ENCODE peak calls at places on chromosomes 7 and 10, in eight cellular contexts. One of them, this sample, is unnamed.

GRCh38 chr10:3877092-3878000 is 92.3 kb upstream of the KLF6 start:
- DNase-seq in HCT116: no peak
- DNase-seq in SK-N-SH: no peak
- DNase-seq in upper lobe of left lung: no peak
- DNase-seq in stomach: no peak
- DNase-seq in suprapubic skin: no peak
- DNase-seq in HL-60: no peak
- DNase-seq in Panc1: no peak
- DNase-seq in this sample: no peak

GRCh38 chr7:1856161-1856965 is 186.3 kb downstream of the ELFN1 start:
- DNase-seq in HCT116: no peak
- DNase-seq in SK-N-SH: peak; percentile 87
- DNase-seq in upper lobe of left lung: peak; percentile 72
- DNase-seq in stomach: no peak
- DNase-seq in suprapubic skin: peak; percentile 63
- DNase-seq in HL-60: no peak
- DNase-seq in Panc1: no peak
- DNase-seq in this sample: no peak

GRCh38 chr7:142873281-142873784 is 12.2 kb downstream of the TRPV6 start:
- DNase-seq in HCT116: peak; percentile 28
- DNase-seq in SK-N-SH: peak; percentile 67
- DNase-seq in upper lobe of left lung: no peak
- DNase-seq in stomach: peak; percentile 50
- DNase-seq in suprapubic skin: peak; percentile 66
- DNase-seq in HL-60: peak; percentile 32
- DNase-seq in Panc1: no peak
- DNase-seq in this sample: peak; percentile 67

GRCh38 chr10:120833222-120833928 is 17.8 kb upstream of the WDR11 start:
- DNase-seq in HCT116: no peak
- DNase-seq in SK-N-SH: no peak
- DNase-seq in upper lobe of left lung: no peak
- DNase-seq in stomach: no peak
- DNase-seq in suprapubic skin: no peak
- DNase-seq in HL-60: no peak
- DNase-seq in Panc1: no peak
- DNase-seq in this sample: no peak

GRCh38 chr7:78019457-78020130 is 221.0 kb downstream of the PHTF2 start:
- DNase-seq in HCT116: peak; percentile 23
- DNase-seq in SK-N-SH: peak; percentile 99
- DNase-seq in upper lobe of left lung: peak; percentile 94
- DNase-seq in stomach: peak; percentile 88
- DNase-seq in suprapubic skin: peak; percentile 96
- DNase-seq in HL-60: peak; percentile 27
- DNase-seq in Panc1: no peak
- DNase-seq in this sample: peak; percentile 69

GRCh38 chr7:69374036-69374420 is 224.2 kb upstream of the AUTS2 start:
- DNase-seq in HCT116: no peak
- DNase-seq in SK-N-SH: no peak
- DNase-seq in upper lobe of left lung: no peak
- DNase-seq in stomach: no peak
- DNase-seq in suprapubic skin: no peak
- DNase-seq in HL-60: no peak
- DNase-seq in Panc1: no peak
- DNase-seq in this sample: no peak

GRCh38 chr10:30353851-30354250 is 4.8 kb upstream of the MTPAP start:
- DNase-seq in HCT116: no peak
- DNase-seq in SK-N-SH: no peak
- DNase-seq in upper lobe of left lung: no peak
- DNase-seq in stomach: no peak
- DNase-seq in suprapubic skin: no peak
- DNase-seq in HL-60: no peak
- DNase-seq in Panc1: no peak
- DNase-seq in this sample: no peak

GRCh38 chr7:33351709-33352108 is 222.3 kb downstream of the BBS9 start:
- DNase-seq in HCT116: no peak
- DNase-seq in SK-N-SH: no peak
- DNase-seq in upper lobe of left lung: no peak
- DNase-seq in stomach: no peak
- DNase-seq in suprapubic skin: no peak
- DNase-seq in HL-60: no peak
- DNase-seq in Panc1: no peak
- DNase-seq in this sample: no peak

GRCh38 chr7:98196706-98197605 is 14.3 kb upstream of the BHLHA15 start:
- DNase-seq in HCT116: no peak
- DNase-seq in SK-N-SH: no peak
- DNase-seq in upper lobe of left lung: no peak
- DNase-seq in stomach: no peak
- DNase-seq in suprapubic skin: peak; percentile 54
- DNase-seq in HL-60: no peak
- DNase-seq in Panc1: no peak
- DNase-seq in this sample: no peak

GRCh38 chr7:12440229-12440628 is 36.6 kb upstream of the VWDE start:
- DNase-seq in HCT116: no peak
- DNase-seq in SK-N-SH: no peak
- DNase-seq in upper lobe of left lung: no peak
- DNase-seq in stomach: no peak
- DNase-seq in suprapubic skin: no peak
- DNase-seq in HL-60: no peak
- DNase-seq in Panc1: no peak
- DNase-seq in this sample: no peak

GRCh38 chr10:131849591-131850489 is 51.0 kb upstream of the PPP2R2D start:
- DNase-seq in HCT116: no peak
- DNase-seq in SK-N-SH: no peak
- DNase-seq in upper lobe of left lung: peak; percentile 67
- DNase-seq in stomach: no peak
- DNase-seq in suprapubic skin: peak; percentile 67
- DNase-seq in HL-60: no peak
- DNase-seq in Panc1: no peak
- DNase-seq in this sample: no peak

GRCh38 chr7:5598769-5599371 is 175.2 kb upstream of the TNRC18 start:
- DNase-seq in HCT116: no peak
- DNase-seq in SK-N-SH: peak; percentile 47
- DNase-seq in upper lobe of left lung: peak; percentile 69
- DNase-seq in stomach: no peak
- DNase-seq in suprapubic skin: peak; percentile 77
- DNase-seq in HL-60: no peak
- DNase-seq in Panc1: no peak
- DNase-seq in this sample: no peak

GRCh38 chr10:64426745-64427144 is 905.5 kb downstream of the REEP3 start:
- DNase-seq in HCT116: no peak
- DNase-seq in SK-N-SH: no peak
- DNase-seq in upper lobe of left lung: no peak
- DNase-seq in stomach: no peak
- DNase-seq in suprapubic skin: no peak
- DNase-seq in HL-60: no peak
- DNase-seq in Panc1: no peak
- DNase-seq in this sample: no peak

GRCh38 chr10:20091698-20092097 is 275.5 kb downstream of the PLXDC2 start:
- DNase-seq in HCT116: no peak
- DNase-seq in SK-N-SH: no peak
- DNase-seq in upper lobe of left lung: no peak
- DNase-seq in stomach: no peak
- DNase-seq in suprapubic skin: no peak
- DNase-seq in HL-60: no peak
- DNase-seq in Panc1: no peak
- DNase-seq in this sample: no peak

GRCh38 chr7:47945261-47946015 is 2.8 kb downstream of the PKD1L1 start:
- DNase-seq in HCT116: peak; percentile 51
- DNase-seq in SK-N-SH: peak; percentile 74
- DNase-seq in upper lobe of left lung: no peak
- DNase-seq in stomach: peak; percentile 87
- DNase-seq in suprapubic skin: peak; percentile 88
- DNase-seq in HL-60: no peak
- DNase-seq in Panc1: peak; percentile 22
- DNase-seq in this sample: peak; percentile 43

DNA sequence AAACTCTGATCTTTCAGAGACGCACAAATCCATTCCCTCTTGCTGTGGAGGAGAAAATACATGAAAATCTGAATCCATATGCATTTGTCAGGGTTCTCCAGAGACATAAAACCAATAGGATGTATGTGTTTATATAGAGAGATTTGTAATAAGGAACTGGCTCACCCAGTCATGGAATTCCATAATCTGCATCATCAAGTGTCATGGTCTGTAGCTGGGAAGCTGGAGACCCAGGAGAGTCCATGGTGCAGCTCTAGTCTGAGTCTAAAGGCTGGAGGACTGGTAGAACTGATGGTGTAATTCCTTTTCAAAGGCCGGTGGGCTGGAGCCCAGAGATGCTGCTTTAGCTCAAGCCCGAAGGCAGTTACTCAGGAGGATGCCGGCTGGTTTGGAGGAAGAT is 134.0 kb downstream of the TCF7L2 start:
- DNase-seq in HCT116: no peak
- DNase-seq in SK-N-SH: no peak
- DNase-seq in upper lobe of left lung: no peak
- DNase-seq in stomach: no peak
- DNase-seq in suprapubic skin: no peak
- DNase-seq in HL-60: no peak
- DNase-seq in Panc1: no peak
- DNase-seq in this sample: no peak
- TF ChIP-seq POLR2AphosphoS5 in HCT116: no peak
- TF ChIP-seq POLR2AphosphoS5 in SK-N-SH: no peak
- TF ChIP-seq POLR2AphosphoS5 in upper lobe of left lung: no peak
- TF ChIP-seq POLR2AphosphoS5 in stomach: no peak
- TF ChIP-seq POLR2AphosphoS5 in suprapubic skin: no peak
- TF ChIP-seq POLR2AphosphoS5 in HL-60: no peak
- TF ChIP-seq POLR2AphosphoS5 in Panc1: no peak
- TF ChIP-seq POLR2AphosphoS5 in this sample: no peak

DNA sequence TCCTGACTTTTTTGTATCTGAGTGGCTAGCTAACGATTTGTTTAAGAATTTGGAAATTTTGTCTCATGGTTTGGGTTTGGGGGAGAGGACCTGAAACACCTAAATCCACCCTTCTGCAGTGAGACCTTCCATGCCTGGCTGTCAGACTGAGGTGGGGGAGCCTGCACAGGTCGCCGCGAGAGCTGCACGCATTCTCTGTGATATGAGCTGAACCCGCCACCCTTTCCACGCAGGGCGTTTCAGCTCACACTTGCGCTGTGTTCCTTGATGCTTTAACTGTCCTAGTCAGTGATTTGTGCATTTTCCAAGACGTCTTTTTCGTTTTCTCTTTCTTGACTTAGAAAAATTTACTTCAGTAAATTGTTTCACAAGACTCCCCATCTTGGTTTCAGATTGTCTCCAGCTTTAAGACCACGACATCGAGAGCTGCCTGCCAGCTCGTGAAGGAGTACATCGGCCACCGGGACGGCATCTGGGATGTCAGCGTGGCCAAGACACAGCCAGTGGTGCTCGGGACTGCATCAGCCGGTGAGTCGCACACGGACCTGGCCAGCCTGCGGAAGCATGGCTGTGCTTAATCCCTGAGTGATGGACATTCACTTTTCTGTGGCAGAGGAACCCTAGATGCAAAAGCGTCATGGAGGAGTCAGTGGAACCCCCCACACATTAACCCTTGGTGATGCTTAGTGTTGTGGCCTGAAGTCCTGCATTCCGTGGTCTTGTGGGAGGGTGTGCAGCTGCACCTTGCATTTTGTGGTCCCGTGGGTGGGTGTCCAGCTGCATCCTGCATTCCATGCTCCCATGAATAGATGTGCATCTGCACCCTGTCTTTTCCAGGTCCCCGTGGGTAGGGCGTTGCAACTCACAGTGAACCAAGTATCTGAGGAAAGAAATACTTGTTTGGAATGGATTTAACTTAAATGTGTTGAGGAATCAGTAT is 28.1 kb downstream of the WDR37 start:
- DNase-seq in HCT116: no peak
- DNase-seq in SK-N-SH: no peak
- DNase-seq in upper lobe of left lung: peak; percentile 39
- DNase-seq in stomach: no peak
- DNase-seq in suprapubic skin: no peak
- DNase-seq in HL-60: no peak
- DNase-seq in Panc1: no peak
- DNase-seq in this sample: no peak
- TF ChIP-seq POLR2AphosphoS5 in HCT116: no peak
- TF ChIP-seq POLR2AphosphoS5 in SK-N-SH: no peak
- TF ChIP-seq POLR2AphosphoS5 in upper lobe of left lung: no peak
- TF ChIP-seq POLR2AphosphoS5 in stomach: no peak
- TF ChIP-seq POLR2AphosphoS5 in suprapubic skin: no peak
- TF ChIP-seq POLR2AphosphoS5 in HL-60: no peak
- TF ChIP-seq POLR2AphosphoS5 in Panc1: no peak
- TF ChIP-seq POLR2AphosphoS5 in this sample: no peak

GRCh38 chr7:50953820-50954219 is 171.1 kb upstream of the GRB10 start:
- DNase-seq in HCT116: no peak
- DNase-seq in SK-N-SH: no peak
- DNase-seq in upper lobe of left lung: no peak
- DNase-seq in stomach: no peak
- DNase-seq in suprapubic skin: no peak
- DNase-seq in HL-60: no peak
- DNase-seq in Panc1: peak; percentile 17
- DNase-seq in this sample: no peak
- TF ChIP-seq POLR2AphosphoS5 in HCT116: no peak
- TF ChIP-seq POLR2AphosphoS5 in SK-N-SH: no peak
- TF ChIP-seq POLR2AphosphoS5 in upper lobe of left lung: no peak
- TF ChIP-seq POLR2AphosphoS5 in stomach: no peak
- TF ChIP-seq POLR2AphosphoS5 in suprapubic skin: no peak
- TF ChIP-seq POLR2AphosphoS5 in HL-60: no peak
- TF ChIP-seq POLR2AphosphoS5 in Panc1: no peak
- TF ChIP-seq POLR2AphosphoS5 in this sample: no peak

DNA sequence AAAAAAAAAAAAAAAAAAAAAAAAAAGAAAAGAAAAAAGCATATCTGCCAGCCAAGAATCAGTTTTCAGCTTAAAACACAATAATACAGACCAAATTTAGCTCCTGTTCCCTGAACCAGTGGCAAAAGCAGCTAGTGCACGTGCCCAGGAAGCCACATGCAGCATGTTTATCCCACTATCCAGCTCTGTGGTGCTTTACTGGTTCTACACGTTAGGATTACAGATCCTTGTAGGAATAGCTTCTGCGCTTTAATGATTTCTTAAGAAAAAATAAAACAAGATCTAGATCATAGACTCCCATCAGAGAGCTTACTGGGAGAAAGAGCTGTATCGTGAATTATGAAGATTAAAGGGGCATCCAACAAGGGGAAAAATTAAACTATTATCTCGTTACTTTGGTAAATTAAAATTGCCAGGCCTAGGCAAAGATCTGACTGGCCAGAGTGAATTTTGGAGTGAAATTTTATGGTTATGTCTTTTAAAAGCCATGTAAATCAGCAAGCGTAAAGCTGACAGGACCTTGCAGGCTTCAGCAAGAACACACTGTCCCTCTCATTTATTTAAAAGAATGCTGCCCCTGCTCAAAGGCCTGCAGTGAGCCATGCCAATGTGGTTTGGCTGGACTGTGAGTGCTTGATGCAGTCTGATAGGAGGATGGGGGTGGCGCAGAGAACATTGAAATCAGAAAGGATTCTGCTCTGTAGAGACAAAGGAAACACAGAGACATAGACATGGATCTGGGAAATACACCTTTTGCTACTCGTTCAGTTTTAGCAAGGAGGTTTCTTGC is 177.3 kb upstream of the PHYHIPL start:
- DNase-seq in HCT116: no peak
- DNase-seq in SK-N-SH: no peak
- DNase-seq in upper lobe of left lung: no peak
- DNase-seq in stomach: peak; percentile 40
- DNase-seq in suprapubic skin: peak; percentile 80
- DNase-seq in HL-60: no peak
- DNase-seq in Panc1: no peak
- DNase-seq in this sample: no peak
- TF ChIP-seq POLR2AphosphoS5 in HCT116: no peak
- TF ChIP-seq POLR2AphosphoS5 in SK-N-SH: no peak
- TF ChIP-seq POLR2AphosphoS5 in upper lobe of left lung: no peak
- TF ChIP-seq POLR2AphosphoS5 in stomach: no peak
- TF ChIP-seq POLR2AphosphoS5 in suprapubic skin: no peak
- TF ChIP-seq POLR2AphosphoS5 in HL-60: no peak
- TF ChIP-seq POLR2AphosphoS5 in Panc1: no peak
- TF ChIP-seq POLR2AphosphoS5 in this sample: no peak

This sample was measured in GM12892.